ENCODE peak calls at places on chromosomes 11 and 22, in eight cellular contexts. One of them, this sample, is unnamed.

GRCh38 chr11:132211479-132211878 is 841.1 kb downstream of the NTM start:
- DNase-seq in testis: no peak
- DNase-seq in astrocyte: no peak
- DNase-seq in GM10248: no peak
- DNase-seq in tibial nerve: no peak
- DNase-seq in transverse colon: no peak
- DNase-seq in BE2C: no peak
- DNase-seq in H9: no peak
- DNase-seq in this sample: no peak

GRCh38 chr11:13247606-13248320 is 29.8 kb upstream of the BMAL1 start:
- DNase-seq in BE2C: no peak
- DNase-seq in tibial nerve: no peak
- DNase-seq in astrocyte: no peak
- DNase-seq in GM10248: no peak
- DNase-seq in testis: no peak
- DNase-seq in transverse colon: no peak
- DNase-seq in H9: no peak
- DNase-seq in this sample: no peak

GRCh38 chr11:100980156-100980555 is 149.5 kb downstream of the PGR start:
- DNase-seq in transverse colon: no peak
- DNase-seq in testis: no peak
- DNase-seq in H9: no peak
- DNase-seq in BE2C: no peak
- DNase-seq in tibial nerve: no peak
- DNase-seq in GM10248: no peak
- DNase-seq in astrocyte: no peak
- DNase-seq in this sample: no peak

GRCh38 chr11:105588001-105588400 is 21.9 kb upstream of the GRIA4 start:
- DNase-seq in astrocyte: peak
- DNase-seq in BE2C: no peak
- DNase-seq in testis: no peak
- DNase-seq in H9: no peak
- DNase-seq in tibial nerve: no peak
- DNase-seq in transverse colon: no peak
- DNase-seq in GM10248: no peak
- DNase-seq in this sample: no peak

GRCh38 chr11:16891964-16892363 is 122.2 kb downstream of the PLEKHA7 start:
- DNase-seq in testis: no peak
- DNase-seq in BE2C: no peak
- DNase-seq in GM10248: no peak
- DNase-seq in transverse colon: no peak
- DNase-seq in H9: no peak
- DNase-seq in tibial nerve: no peak
- DNase-seq in astrocyte: peak
- DNase-seq in this sample: no peak

GRCh38 chr22:38718414-38718813 is 12.7 kb downstream of the GTPBP1 start:
- DNase-seq in tibial nerve: no peak
- DNase-seq in H9: no peak
- DNase-seq in GM10248: no peak
- DNase-seq in BE2C: peak
- DNase-seq in transverse colon: peak
- DNase-seq in testis: no peak
- DNase-seq in astrocyte: peak
- DNase-seq in this sample: no peak

GRCh38 chr22:37758698-37759097 is 49.0 kb upstream of the GCAT start:
- DNase-seq in tibial nerve: no peak
- DNase-seq in GM10248: no peak
- DNase-seq in testis: no peak
- DNase-seq in transverse colon: no peak
- DNase-seq in astrocyte: no peak
- DNase-seq in H9: no peak
- DNase-seq in BE2C: no peak
- DNase-seq in this sample: no peak

GRCh38 chr22:22984967-22985366 is 85.4 kb upstream of the GNAZ start:
- DNase-seq in GM10248: no peak
- DNase-seq in tibial nerve: no peak
- DNase-seq in astrocyte: no peak
- DNase-seq in BE2C: no peak
- DNase-seq in transverse colon: no peak
- DNase-seq in testis: no peak
- DNase-seq in H9: no peak
- DNase-seq in this sample: no peak

GRCh38 chr11:27012254-27012921 is 18.5 kb downstream of the FIBIN start:
- DNase-seq in transverse colon: peak
- DNase-seq in GM10248: no peak
- DNase-seq in astrocyte: peak
- DNase-seq in tibial nerve: no peak
- DNase-seq in testis: peak
- DNase-seq in H9: no peak
- DNase-seq in BE2C: peak
- DNase-seq in this sample: no peak

GRCh38 chr11:77636738-77637344 is 753 bp downstream of the CLNS1A start:
- DNase-seq in testis: no peak
- DNase-seq in H9: no peak
- DNase-seq in tibial nerve: no peak
- DNase-seq in GM10248: peak
- DNase-seq in BE2C: no peak
- DNase-seq in transverse colon: no peak
- DNase-seq in astrocyte: no peak
- DNase-seq in this sample: no peak

GRCh38 chr11:1839924-1840779 is 1.4 kb downstream of the TNNI2 start:
- DNase-seq in testis: peak
- DNase-seq in GM10248: peak
- DNase-seq in H9: no peak
- DNase-seq in BE2C: no peak
- DNase-seq in transverse colon: peak
- DNase-seq in astrocyte: no peak
- DNase-seq in tibial nerve: no peak
- DNase-seq in this sample: no peak

GRCh38 chr11:94326947-94327346 is 22.6 kb downstream of the IZUMO1R start:
- DNase-seq in BE2C: no peak
- DNase-seq in H9: no peak
- DNase-seq in transverse colon: no peak
- DNase-seq in testis: no peak
- DNase-seq in GM10248: no peak
- DNase-seq in astrocyte: no peak
- DNase-seq in tibial nerve: no peak
- DNase-seq in this sample: no peak

GRCh38 chr22:48574776-48575566 is 1252.7 kb downstream of the BRD1 start:
- DNase-seq in astrocyte: peak
- DNase-seq in transverse colon: peak
- DNase-seq in testis: peak
- DNase-seq in GM10248: no peak
- DNase-seq in tibial nerve: no peak
- DNase-seq in H9: peak
- DNase-seq in BE2C: no peak
- DNase-seq in this sample: peak

GRCh38 chr11:2777871-2778629 is 78.3 kb upstream of the KCNQ1OT1 start:
- DNase-seq in BE2C: peak
- DNase-seq in astrocyte: no peak
- DNase-seq in testis: peak
- DNase-seq in transverse colon: no peak
- DNase-seq in GM10248: no peak
- DNase-seq in H9: peak
- DNase-seq in tibial nerve: peak
- DNase-seq in this sample: no peak

GRCh38 chr11:23313001-23313400 is 452.7 kb upstream of the CCDC179 start:
- DNase-seq in transverse colon: no peak
- DNase-seq in GM10248: no peak
- DNase-seq in tibial nerve: no peak
- DNase-seq in BE2C: no peak
- DNase-seq in testis: no peak
- DNase-seq in H9: no peak
- DNase-seq in astrocyte: peak
- DNase-seq in this sample: no peak

GRCh38 chr22:22410121-22410520 is 98.4 kb downstream of the ZNF280B start:
- DNase-seq in BE2C: peak
- DNase-seq in tibial nerve: peak
- DNase-seq in GM10248: no peak
- DNase-seq in transverse colon: peak
- DNase-seq in H9: no peak
- DNase-seq in astrocyte: no peak
- DNase-seq in testis: peak
- DNase-seq in this sample: peak

DNA sequence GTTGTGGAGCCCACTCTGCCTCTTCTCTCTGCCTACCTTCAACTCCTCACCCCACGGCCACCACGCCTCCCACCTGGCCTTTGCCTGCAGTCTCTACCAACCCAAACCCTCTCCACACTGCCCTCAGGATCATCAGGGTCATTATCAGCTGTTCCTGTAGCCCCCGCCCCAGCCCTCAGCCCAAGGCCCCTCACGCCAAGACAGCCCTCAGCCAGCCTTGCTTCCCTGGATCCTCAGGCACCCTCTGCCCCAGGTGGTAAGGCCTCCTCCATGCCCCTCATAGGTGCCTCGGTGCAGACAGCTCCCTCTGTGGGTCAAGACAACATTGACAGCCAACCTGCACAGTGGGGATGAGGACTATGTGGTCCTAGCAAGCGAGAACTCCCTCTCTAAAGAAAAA is 1.7 kb downstream of the SBF1 start:
- DNase-seq in GM10248: no peak
- DNase-seq in testis: no peak
- DNase-seq in H9: no peak
- DNase-seq in astrocyte: no peak
- DNase-seq in BE2C: no peak
- DNase-seq in transverse colon: peak
- DNase-seq in tibial nerve: no peak
- DNase-seq in this sample: peak
- TF ChIP-seq CTCF in GM10248: peak
- TF ChIP-seq CTCF in testis: no peak
- TF ChIP-seq CTCF in H9: peak
- TF ChIP-seq CTCF in astrocyte: no peak
- TF ChIP-seq CTCF in BE2C: peak
- TF ChIP-seq CTCF in transverse colon: no peak
- TF ChIP-seq CTCF in tibial nerve: peak
- TF ChIP-seq CTCF in this sample: peak

DNA sequence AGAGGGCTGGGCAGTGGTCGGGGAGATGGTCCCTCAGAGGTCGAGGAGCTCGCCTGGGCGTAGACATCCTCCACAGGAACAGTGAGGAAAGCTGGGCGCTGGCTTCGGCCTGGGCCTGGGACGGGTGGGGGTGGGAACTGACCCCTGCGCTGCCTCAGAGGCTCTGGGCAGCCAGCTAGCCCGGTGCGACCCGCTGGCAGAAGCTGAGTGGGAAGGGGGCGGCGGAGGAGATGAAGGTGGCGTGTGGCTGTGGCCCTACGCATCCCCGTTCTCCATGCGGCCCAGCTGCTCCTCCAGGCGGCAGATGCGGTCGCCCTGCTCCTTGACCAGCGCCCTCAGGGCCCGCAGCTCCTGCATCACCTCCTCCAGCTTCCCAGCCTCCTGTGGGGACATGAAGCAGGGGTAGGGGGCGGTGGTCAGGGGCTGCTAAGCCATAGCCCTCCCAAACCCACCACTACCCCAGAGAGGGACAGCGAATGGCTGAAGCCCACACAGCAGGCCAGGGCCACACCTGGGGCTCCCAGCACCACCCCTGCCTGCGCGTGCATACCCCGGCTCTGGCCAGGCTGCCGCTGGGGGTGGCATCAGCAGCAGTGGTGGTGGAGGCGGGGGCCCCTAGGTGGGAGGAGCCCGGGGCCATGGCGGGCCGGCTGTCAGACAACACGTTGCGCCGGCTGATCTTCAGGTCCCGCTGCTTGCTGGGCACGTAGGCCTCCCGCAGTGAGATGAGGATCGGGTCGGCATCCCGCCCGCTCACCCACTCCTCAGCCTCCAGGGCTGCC is 830 bp upstream of the PTPRCAP start:
- DNase-seq in testis: no peak
- DNase-seq in tibial nerve: no peak
- DNase-seq in astrocyte: no peak
- DNase-seq in transverse colon: peak
- DNase-seq in H9: peak
- DNase-seq in GM10248: peak
- DNase-seq in BE2C: no peak
- DNase-seq in this sample: peak
- TF ChIP-seq CTCF in testis: no peak
- TF ChIP-seq CTCF in tibial nerve: no peak
- TF ChIP-seq CTCF in astrocyte: no peak
- TF ChIP-seq CTCF in transverse colon: no peak
- TF ChIP-seq CTCF in H9: no peak
- TF ChIP-seq CTCF in GM10248: no peak
- TF ChIP-seq CTCF in BE2C: no peak
- TF ChIP-seq CTCF in this sample: no peak

DNA sequence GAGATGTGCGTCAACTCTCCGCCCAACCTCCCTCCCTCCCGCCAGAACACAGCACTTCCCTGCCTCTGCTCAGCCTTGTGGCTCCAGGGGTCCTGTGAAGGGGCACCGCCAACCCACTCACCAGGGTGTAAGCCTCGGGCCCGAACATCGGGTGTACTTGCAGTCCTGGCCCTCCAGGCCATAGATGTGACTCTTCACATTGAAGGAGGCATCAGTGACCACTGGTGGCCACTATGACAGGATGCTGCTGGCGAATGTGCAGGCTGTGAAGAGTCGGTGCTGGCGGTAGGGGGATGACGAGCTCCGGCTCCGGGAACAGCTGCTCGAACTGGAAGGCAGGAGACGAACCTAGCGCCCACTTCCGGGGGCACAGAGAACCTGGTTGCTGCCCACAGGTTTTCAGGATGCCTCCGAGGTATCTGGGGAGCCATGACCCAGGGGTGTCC is 97.4 kb downstream of the MED15 start:
- DNase-seq in testis: no peak
- DNase-seq in BE2C: no peak
- DNase-seq in H9: peak
- DNase-seq in astrocyte: no peak
- DNase-seq in GM10248: no peak
- DNase-seq in tibial nerve: no peak
- DNase-seq in transverse colon: no peak
- DNase-seq in this sample: no peak
- TF ChIP-seq CTCF in testis: no peak
- TF ChIP-seq CTCF in BE2C: no peak
- TF ChIP-seq CTCF in H9: no peak
- TF ChIP-seq CTCF in astrocyte: no peak
- TF ChIP-seq CTCF in GM10248: no peak
- TF ChIP-seq CTCF in tibial nerve: no peak
- TF ChIP-seq CTCF in transverse colon: no peak
- TF ChIP-seq CTCF in this sample: no peak

DNA sequence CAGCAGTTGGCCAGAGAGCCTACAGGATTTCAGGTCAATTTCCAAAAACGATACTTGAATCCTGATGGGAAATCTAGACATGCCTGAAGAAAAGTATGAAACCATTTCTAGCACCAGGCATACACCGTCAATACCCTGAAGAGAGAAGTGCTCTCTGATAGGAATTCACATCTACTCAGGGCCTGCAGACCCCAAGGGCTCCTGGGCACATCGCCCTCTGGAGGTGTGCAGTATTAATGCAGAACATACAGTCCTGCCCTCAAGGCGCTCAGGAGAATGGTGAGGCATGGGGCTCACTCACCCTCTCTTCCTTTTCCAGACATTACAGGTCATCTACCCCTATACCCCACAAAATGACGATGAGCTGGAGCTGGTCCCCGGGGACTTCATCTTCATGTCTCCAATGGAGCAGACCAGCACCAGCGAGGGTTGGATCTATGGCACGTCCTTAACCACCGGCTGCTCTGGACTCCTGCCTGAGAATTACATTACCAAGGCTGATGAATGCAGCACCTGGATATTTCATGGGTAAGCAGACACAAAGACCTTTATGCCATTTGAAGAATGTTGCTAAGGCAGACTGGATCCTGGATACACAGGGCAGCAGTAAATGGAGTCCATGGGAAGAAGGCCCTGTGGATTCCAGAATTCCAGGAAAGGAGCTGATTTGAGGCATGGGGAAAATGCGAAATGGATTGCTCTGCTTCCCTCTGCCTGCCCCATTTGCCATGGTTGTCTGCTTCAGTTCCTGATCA is 49.3 kb upstream of the CRTAM start:
- DNase-seq in transverse colon: no peak
- DNase-seq in testis: no peak
- DNase-seq in GM10248: no peak
- DNase-seq in H9: no peak
- DNase-seq in BE2C: no peak
- DNase-seq in tibial nerve: no peak
- DNase-seq in astrocyte: no peak
- DNase-seq in this sample: no peak
- TF ChIP-seq CTCF in transverse colon: no peak
- TF ChIP-seq CTCF in testis: no peak
- TF ChIP-seq CTCF in GM10248: no peak
- TF ChIP-seq CTCF in H9: peak
- TF ChIP-seq CTCF in BE2C: peak
- TF ChIP-seq CTCF in tibial nerve: no peak
- TF ChIP-seq CTCF in astrocyte: no peak
- TF ChIP-seq CTCF in this sample: peak

This sample was measured in activated CD8-positive, alpha-beta T cell treated with anti-CD3 and anti-CD28 coated beads for 36 hours.